ENCODE peak calls at places on chromosomes 13 and 19, in nine cellular contexts. I is AML-193; H is anterior cingulate cortex; K is Karpas-422; M is activated naive CD4-positive, alpha-beta T cell treated with Interleukin-2 at 50 U/mL for 16 hours; X is kidney; L is Right ventricle myocardium superior; W is AG20443; Q is NCI-H748 treated with DMSO at 0.1 percent for 48 hours. T is an unnamed sample.
A peak's percentile ranks its signal among the peaks of the same experiment; 100 is the strongest.

GRCh38 chr13:49023441-49023840 is 47.7 kb downstream of the FNDC3A start:
- DNase-seq in I (no peak), H (no peak), K (peak; percentile 24), M (no peak), X (no peak), L (no peak), W (peak; percentile 37), Q (no peak), T (no peak)

GRCh38 chr19:42442833-42443232 is at the start of gene CXCL17:
- DNase-seq in I (no peak), H (no peak), K (peak; percentile 38), M (no peak), X (no peak), L (no peak), W (no peak), Q (no peak), T (no peak)

GRCh38 chr13:113544896-113545295 is 39.7 kb upstream of the TFDP1 start:
- DNase-seq in I (no peak), H (no peak), K (no peak), M (no peak), X (peak; percentile 50), L (no peak), W (no peak), Q (no peak), T (no peak)

GRCh38 chr13:43206858-43207257 is 183.5 kb downstream of the DNAJC15 start:
- DNase-seq in I (no peak), H (no peak), K (no peak), M (no peak), X (no peak), L (no peak), W (no peak), Q (no peak), T (no peak)

GRCh38 chr13:49844191-49844590 is 51.7 kb upstream of the KPNA3 start:
- DNase-seq in I (no peak), H (no peak), K (no peak), M (no peak), X (no peak), L (no peak), W (peak; percentile 29), Q (no peak), T (no peak)

GRCh38 chr13:23466144-23467002 is 32.9 kb upstream of the SACS start:
- DNase-seq in I (peak; percentile 76), H (peak; percentile 62), K (peak; percentile 91), M (peak; percentile 59), X (peak; percentile 86), L (peak; percentile 82), W (peak; percentile 82), Q (peak; percentile 94), T (peak; percentile 61)

GRCh38 chr13:21625366-21625765 is 21.4 kb upstream of the MICU2 start:
- DNase-seq in I (peak; percentile 62), H (no peak), K (peak; percentile 82), M (no peak), X (no peak), L (no peak), W (peak; percentile 68), Q (peak; percentile 87), T (no peak)

GRCh38 chr19:17647071-17648020 is 40.8 kb downstream of the UNC13A start:
- DNase-seq in I (no peak), H (no peak), K (no peak), M (no peak), X (peak; percentile 55), L (no peak), W (no peak), Q (no peak), T (no peak)

GRCh38 chr19:7177926-7178325 is 108.4 kb downstream of the ZNF557 start:
- DNase-seq in I (no peak), H (no peak), K (no peak), M (no peak), X (no peak), L (no peak), W (peak; percentile 56), Q (no peak), T (no peak)

GRCh38 chr13:28532226-28533048 is 37.5 kb upstream of the FLT1 start:
- DNase-seq in I (no peak), H (no peak), K (no peak), M (no peak), X (peak; percentile 81), L (peak; percentile 71), W (peak; percentile 68), Q (no peak), T (no peak)

GRCh38 chr19:20238025-20238623 is 71.1 kb downstream of the ZNF486 start:
- DNase-seq in I (peak; percentile 88), H (peak; percentile 78), K (peak; percentile 98), M (peak; percentile 88), X (peak; percentile 95), L (peak; percentile 94), W (peak; percentile 87), Q (peak; percentile 63), T (peak; percentile 31)

GRCh38 chr13:28077231-28077630 is 23.1 kb downstream of the FLT3 start:
- DNase-seq in I (no peak), H (no peak), K (peak; percentile 36), M (no peak), X (no peak), L (no peak), W (no peak), Q (no peak), T (no peak)

GRCh38 chr19:45164577-45165335 is 4.0 kb upstream of the NKPD1 start:
- DNase-seq in I (no peak), H (no peak), K (peak; percentile 50), M (peak; percentile 63), X (peak; percentile 81), L (peak; percentile 61), W (peak; percentile 74), Q (no peak), T (peak; percentile 38)

GRCh38 chr19:50449236-50449899 is 16.7 kb downstream of the MYBPC2 start:
- DNase-seq in I (no peak), H (no peak), K (no peak), M (no peak), X (no peak), L (no peak), W (no peak), Q (no peak), T (no peak)

GRCh38 chr13:59112375-59112774 is 1051.4 kb downstream of the DIAPH3 start:
- DNase-seq in I (no peak), H (no peak), K (no peak), M (no peak), X (no peak), L (no peak), W (peak; percentile 81), Q (no peak), T (peak; percentile 2)

GRCh38 chr19:860481-861098 is 1.1 kb downstream of the CFD start:
- DNase-seq in I (peak; percentile 12), H (no peak), K (peak; percentile 86), M (peak; percentile 56), X (peak; percentile 93), L (peak; percentile 84), W (peak; percentile 95), Q (peak; percentile 9), T (no peak)

GRCh38 chr13:48235100-48235813 is 2.3 kb downstream of the ITM2B start:
- DNase-seq in I (peak; percentile 64), H (no peak), K (peak; percentile 70), M (no peak), X (no peak), L (no peak), W (peak; percentile 20), Q (no peak), T (no peak)

GRCh38 chr13:80988752-80989151 is 647.8 kb upstream of the SPRY2 start:
- DNase-seq in I (no peak), H (no peak), K (no peak), M (no peak), X (no peak), L (no peak), W (no peak), Q (no peak), T (no peak)

GRCh38 chr19:50658438-50659317 is 9.4 kb downstream of the C19orf81 start:
- DNase-seq in I (peak; percentile 67), H (peak; percentile 85), K (no peak), M (peak; percentile 37), X (peak; percentile 92), L (peak; percentile 63), W (peak; percentile 98), Q (peak; percentile 95), T (no peak)

GRCh38 chr13:90686438-90686837 is 661.0 kb upstream of the MIR17HG start:
- DNase-seq in I (no peak), H (no peak), K (no peak), M (no peak), X (no peak), L (no peak), W (peak; percentile 72), Q (no peak), T (no peak)

GRCh38 chr13:40292108-40292507 is 374.3 kb downstream of the FOXO1 start:
- DNase-seq in I (no peak), H (no peak), K (no peak), M (no peak), X (no peak), L (peak; percentile 59), W (no peak), Q (no peak), T (no peak)

GRCh38 chr13:113110048-113110851 is 4.7 kb downstream of the F7 start:
- DNase-seq in I (no peak), H (no peak), K (no peak), M (peak; percentile 41), X (peak; percentile 70), L (peak; percentile 40), W (peak; percentile 33), Q (no peak), T (no peak)

GRCh38 chr19:35222373-35223005 is 6.0 kb downstream of the FAM187B start:
- DNase-seq in I (no peak), H (no peak), K (peak; percentile 54), M (no peak), X (no peak), L (no peak), W (no peak), Q (no peak), T (no peak)

GRCh38 chr19:10701955-10702307 is 692 bp downstream of the QTRT1 start:
- DNase-seq in I (peak; percentile 26), H (no peak), K (peak; percentile 82), M (peak; percentile 12), X (no peak), L (no peak), W (no peak), Q (no peak), T (no peak)

GRCh38 chr13:49452725-49453457 is 8.8 kb downstream of the SETDB2 start:
- DNase-seq in I (no peak), H (no peak), K (no peak), M (no peak), X (no peak), L (no peak), W (no peak), Q (no peak), T (no peak)

GRCh38 chr19:50551713-50552187 is 16.5 kb downstream of the LRRC4B start:
- DNase-seq in I (no peak), H (peak; percentile 73), K (no peak), M (no peak), X (no peak), L (no peak), W (no peak), Q (no peak), T (no peak)

GRCh38 chr19:38204728-38205127 is 19.3 kb downstream of the DPF1 start:
- DNase-seq in I (no peak), H (no peak), K (no peak), M (no peak), X (no peak), L (no peak), W (no peak), Q (peak; percentile 89), T (no peak)

T was measured in HFF-Myc.